ENCODE peak calls at places on chromosome 21, in nine cellular contexts. Z, J, O, L, F, S, C, P and A are unnamed samples.

GRCh38 chr21:33236799-33237198 is 7.1 kb downstream of the IFNAR2 start:
- DNase-seq in P (no peak), L (no peak), S (no peak), O (no peak), F (no peak), C (no peak), J (no peak), Z (no peak), A (no peak)

GRCh38 chr21:31755027-31755426 is 23.1 kb upstream of the SCAF4 start:
- DNase-seq in O (no peak), C (no peak), L (no peak), J (no peak), F (no peak), Z (no peak), P (no peak), S (no peak), A (no peak)

GRCh38 chr21:14962217-14962616 is 102.6 kb downstream of the NRIP1 start:
- DNase-seq in S (no peak), P (no peak), C (no peak), O (no peak), F (no peak), L (no peak), Z (no peak), J (no peak), A (no peak)

GRCh38 chr21:30580132-30580531 is 10.1 kb downstream of the KRTAP22-2 start:
- DNase-seq in O (no peak), J (no peak), F (no peak), P (no peak), L (peak), Z (no peak), C (no peak), S (no peak), A (no peak)

GRCh38 chr21:36075171-36075570 is 5.3 kb downstream of the CBR1 start:
- DNase-seq in C (no peak), J (no peak), L (no peak), S (no peak), P (no peak), O (no peak), Z (no peak), F (no peak), A (no peak)

GRCh38 chr21:29196021-29196663 is 65.7 kb downstream of the MAP3K7CL start:
- DNase-seq in L (no peak), F (peak), Z (peak), C (peak), P (peak), O (no peak), S (peak), J (peak), A (no peak)

GRCh38 chr21:37855568-37856391 is 60.5 kb downstream of the KCNJ6 start:
- DNase-seq in L (peak), Z (no peak), J (no peak), C (no peak), S (no peak), P (no peak), F (no peak), O (no peak), A (no peak)

GRCh38 chr21:41562101-41563000 is 54.4 kb upstream of the TMPRSS2 start:
- DNase-seq in L (no peak), P (no peak), J (no peak), F (no peak), S (no peak), C (peak), Z (peak), O (no peak), A (no peak)

GRCh38 chr21:17644186-17644585 is 31.5 kb upstream of the BTG3 start:
- DNase-seq in J (no peak), O (no peak), Z (no peak), L (no peak), C (no peak), S (no peak), P (no peak), F (no peak), A (no peak)

GRCh38 chr21:28337319-28337718 is 655.4 kb downstream of the LTN1 start:
- DNase-seq in O (peak), P (peak), J (no peak), S (no peak), F (no peak), L (no peak), C (peak), Z (no peak), A (no peak)

GRCh38 chr21:42049578-42050430 is 21.3 kb upstream of the UMODL1 start:
- DNase-seq in L (no peak), F (no peak), S (no peak), O (no peak), C (no peak), P (no peak), J (no peak), Z (no peak), A (no peak)

GRCh38 chr21:26280715-26281310 is 110.2 kb upstream of the APP start:
- DNase-seq in P (peak), Z (no peak), F (no peak), C (no peak), S (no peak), L (no peak), O (no peak), J (no peak), A (no peak)

GRCh38 chr21:32334980-32335471 is 36.4 kb downstream of the MRAP start:
- DNase-seq in F (no peak), C (no peak), S (no peak), L (peak), J (no peak), O (no peak), P (no peak), Z (no peak), A (no peak)

GRCh38 chr21:17802568-17802967 is 16.6 kb downstream of the C21orf91 start:
- DNase-seq in P (peak), L (no peak), C (no peak), O (no peak), J (no peak), S (no peak), F (no peak), Z (no peak), A (no peak)

GRCh38 chr21:32448803-32449594 is 36.5 kb downstream of the EVA1C start:
- DNase-seq in F (no peak), Z (no peak), C (no peak), P (no peak), L (no peak), O (no peak), S (no peak), J (no peak), A (no peak)

GRCh38 chr21:39348355-39349210 is at the start of gene HMGN1:
- DNase-seq in O (peak), P (peak), C (peak), F (peak), Z (peak), S (peak), J (peak), L (peak), A (peak)

GRCh38 chr21:18545908-18546307 is 142.3 kb upstream of the TMPRSS15 start:
- DNase-seq in S (no peak), J (no peak), P (peak), Z (no peak), C (no peak), L (no peak), O (no peak), F (no peak), A (no peak)

GRCh38 chr21:42557420-42557819 is 43.8 kb downstream of the SLC37A1 start:
- DNase-seq in J (no peak), P (no peak), O (no peak), C (no peak), Z (peak), S (peak), F (no peak), L (no peak), A (no peak)

GRCh38 chr21:38645282-38645681 is 147.0 kb upstream of the ERG start:
- DNase-seq in C (no peak), S (no peak), J (no peak), L (no peak), F (no peak), P (peak), Z (no peak), O (no peak), A (no peak)

GRCh38 chr21:29849735-29850176 is 90.0 kb downstream of the GRIK1 start:
- DNase-seq in P (peak), S (peak), L (peak), O (peak), J (peak), C (peak), F (peak), Z (no peak), A (no peak)

GRCh38 chr21:42024261-42024877 is 14.2 kb upstream of the ZBTB21 start:
- DNase-seq in P (no peak), O (no peak), L (no peak), Z (no peak), F (no peak), C (no peak), S (no peak), J (no peak), A (no peak)

GRCh38 chr21:38306407-38306806 is 49.6 kb downstream of the KCNJ15 start:
- DNase-seq in J (no peak), P (peak), Z (no peak), L (no peak), S (no peak), O (no peak), F (no peak), C (no peak), A (no peak)

GRCh38 chr21:25916226-25916625 is 181.5 kb downstream of the GABPA start:
- DNase-seq in J (no peak), S (no peak), F (no peak), L (no peak), Z (no peak), P (no peak), C (no peak), O (no peak), A (no peak)

GRCh38 chr21:43902441-43902840 is 37.4 kb downstream of the AGPAT3 start:
- DNase-seq in S (no peak), J (no peak), O (no peak), P (no peak), C (no peak), Z (no peak), L (no peak), F (no peak), A (no peak)

GRCh38 chr21:16378570-16378969 is 648.8 kb downstream of the USP25 start:
- DNase-seq in Z (no peak), S (no peak), O (no peak), P (no peak), F (no peak), L (no peak), C (no peak), J (no peak), A (no peak)

GRCh38 chr21:44067011-44067839 is 40.0 kb upstream of the PWP2 start:
- DNase-seq in Z (no peak), J (no peak), C (no peak), S (no peak), L (no peak), O (no peak), F (no peak), P (no peak), A (no peak)